ENCODE peak calls at places on chromosomes 13 and 19, in six cellular contexts. Q, M, E, Y, U and H are unnamed samples.

GRCh38 chr19:51188227-51188559 is 36.7 kb upstream of the CD33 start:
- DNase-seq in Q (no peak), M (no peak), U (no peak), E (no peak), Y (no peak), H (no peak)

GRCh38 chr13:80386001-80386400 is 45.1 kb upstream of the SPRY2 start:
- DNase-seq in E (no peak), U (no peak), M (no peak), Y (no peak), Q (no peak), H (peak)

GRCh38 chr19:39937094-39937493 is 2.7 kb upstream of the FCGBP start:
- DNase-seq in U (no peak), Y (no peak), Q (peak), M (no peak), E (peak), H (no peak)

GRCh38 chr13:66922444-66922843 is 307.7 kb downstream of the PCDH9 start:
- DNase-seq in E (no peak), M (no peak), U (no peak), Y (no peak), Q (no peak), H (no peak)

GRCh38 chr13:97492257-97492656 is 58.3 kb downstream of the RAP2A start:
- DNase-seq in Q (no peak), E (no peak), M (no peak), Y (no peak), U (no peak), H (no peak)

GRCh38 chr19:57465680-57466381 is 8.9 kb upstream of the VN1R1 start:
- DNase-seq in M (no peak), U (peak), E (no peak), Q (no peak), Y (no peak), H (no peak)

GRCh38 chr13:32153056-32153455 is 121.5 kb downstream of the FRY start:
- DNase-seq in M (no peak), E (no peak), U (peak), Q (no peak), Y (no peak), H (no peak)

GRCh38 chr13:35046587-35046986 is 104.5 kb downstream of the NBEA start:
- DNase-seq in E (no peak), Q (no peak), Y (no peak), U (no peak), M (no peak), H (no peak)

GRCh38 chr13:46552888-46553520 is at the start of gene LRCH1:
- DNase-seq in U (peak), Y (peak), M (peak), E (peak), Q (peak), H (peak)

GRCh38 chr13:50424993-50425392 is 409.7 kb downstream of the KCNRG start:
- DNase-seq in Y (no peak), U (no peak), M (no peak), Q (no peak), E (no peak), H (no peak)

GRCh38 chr19:37969695-37970094 is 62.7 kb downstream of the SIPA1L3 start:
- DNase-seq in Y (no peak), E (no peak), U (no peak), M (no peak), Q (no peak), H (no peak)

GRCh38 chr13:77896977-77897376 is 21.7 kb downstream of the EDNRB start:
- DNase-seq in U (no peak), M (no peak), Y (no peak), E (no peak), Q (no peak), H (no peak)

GRCh38 chr19:648305-648704 is 8.6 kb downstream of the FGF22 start:
- DNase-seq in Q (no peak), E (no peak), U (no peak), M (no peak), Y (no peak), H (no peak)

GRCh38 chr19:2362970-2363300 is 2.9 kb downstream of the TMPRSS9 start:
- DNase-seq in Y (no peak), Q (no peak), U (no peak), E (no peak), M (no peak), H (no peak)

GRCh38 chr19:3507371-3508120 is 1.4 kb downstream of the FZR1 start:
- DNase-seq in Y (no peak), E (peak), Q (no peak), U (peak), M (peak), H (no peak)

GRCh38 chr19:28862238-28862637 is 350.7 kb downstream of the UQCRFS1 start:
- DNase-seq in U (no peak), E (no peak), Y (no peak), M (no peak), Q (no peak), H (peak)

GRCh38 chr19:52522555-52522954 is 4.9 kb upstream of the ZNF808 start:
- DNase-seq in E (no peak), Q (no peak), Y (no peak), U (no peak), M (no peak), H (no peak)